ENCODE peak calls at places on chromosome 13, in six cellular contexts. One of them, this sample, is unnamed.

GRCh38 chr13:94329754-94330551 is 149.5 kb downstream of the DCT start:
- DNase-seq in hypothalamus: no peak
- DNase-seq in astrocyte of the hippocampus: peak; percentile 85
- DNase-seq in KBM-7: no peak
- DNase-seq in HS-5: peak; percentile 61
- DNase-seq in brain microvascular endothelial cell: peak; percentile 92
- DNase-seq in this sample: peak; percentile 86

GRCh38 chr13:50133277-50133953 is 118.2 kb downstream of the KCNRG start:
- DNase-seq in hypothalamus: no peak
- DNase-seq in astrocyte of the hippocampus: no peak
- DNase-seq in KBM-7: no peak
- DNase-seq in HS-5: no peak
- DNase-seq in brain microvascular endothelial cell: no peak
- DNase-seq in this sample: no peak

GRCh38 chr13:101996906-101997408 is 404.9 kb downstream of the FGF14 start:
- DNase-seq in hypothalamus: no peak
- DNase-seq in astrocyte of the hippocampus: no peak
- DNase-seq in KBM-7: no peak
- DNase-seq in HS-5: no peak
- DNase-seq in brain microvascular endothelial cell: no peak
- DNase-seq in this sample: no peak

GRCh38 chr13:110499621-110500281 is 61.8 kb downstream of the RAB20 start:
- DNase-seq in hypothalamus: no peak
- DNase-seq in astrocyte of the hippocampus: peak; percentile 84
- DNase-seq in KBM-7: no peak
- DNase-seq in HS-5: peak; percentile 26
- DNase-seq in brain microvascular endothelial cell: no peak
- DNase-seq in this sample: peak; percentile 66

GRCh38 chr13:43597599-43597945 is 189.2 kb downstream of the ENOX1 start:
- DNase-seq in hypothalamus: no peak
- DNase-seq in astrocyte of the hippocampus: no peak
- DNase-seq in KBM-7: no peak
- DNase-seq in HS-5: no peak
- DNase-seq in brain microvascular endothelial cell: no peak
- DNase-seq in this sample: no peak

GRCh38 chr13:45909724-45910123 is 58.2 kb upstream of the SIAH3 start:
- DNase-seq in hypothalamus: no peak
- DNase-seq in astrocyte of the hippocampus: peak; percentile 81
- DNase-seq in KBM-7: no peak
- DNase-seq in HS-5: no peak
- DNase-seq in brain microvascular endothelial cell: no peak
- DNase-seq in this sample: no peak

GRCh38 chr13:59409211-59409610 is 754.5 kb downstream of the DIAPH3 start:
- DNase-seq in hypothalamus: no peak
- DNase-seq in astrocyte of the hippocampus: peak; percentile 83
- DNase-seq in KBM-7: no peak
- DNase-seq in HS-5: no peak
- DNase-seq in brain microvascular endothelial cell: peak; percentile 1
- DNase-seq in this sample: no peak

GRCh38 chr13:24127116-24127631 is 33.3 kb upstream of the SPATA13 start:
- DNase-seq in hypothalamus: no peak
- DNase-seq in astrocyte of the hippocampus: no peak
- DNase-seq in KBM-7: no peak
- DNase-seq in HS-5: no peak
- DNase-seq in brain microvascular endothelial cell: no peak
- DNase-seq in this sample: no peak

GRCh38 chr13:113220877-113221276 is 11.5 kb downstream of the CUL4A start:
- DNase-seq in hypothalamus: no peak
- DNase-seq in astrocyte of the hippocampus: peak; percentile 28
- DNase-seq in KBM-7: no peak
- DNase-seq in HS-5: no peak
- DNase-seq in brain microvascular endothelial cell: no peak
- DNase-seq in this sample: no peak

GRCh38 chr13:99800951-99801350 is 170.6 kb downstream of the ZIC5 start:
- DNase-seq in hypothalamus: no peak
- DNase-seq in astrocyte of the hippocampus: no peak
- DNase-seq in KBM-7: no peak
- DNase-seq in HS-5: no peak
- DNase-seq in brain microvascular endothelial cell: no peak
- DNase-seq in this sample: no peak

GRCh38 chr13:97113231-97114001 is 108.7 kb upstream of the MBNL2 start:
- DNase-seq in hypothalamus: no peak
- DNase-seq in astrocyte of the hippocampus: peak; percentile 59
- DNase-seq in KBM-7: peak; percentile 11
- DNase-seq in HS-5: no peak
- DNase-seq in brain microvascular endothelial cell: no peak
- DNase-seq in this sample: no peak

GRCh38 chr13:51282322-51282721 is 57.2 kb upstream of the SERPINE3 start:
- DNase-seq in hypothalamus: no peak
- DNase-seq in astrocyte of the hippocampus: no peak
- DNase-seq in KBM-7: no peak
- DNase-seq in HS-5: no peak
- DNase-seq in brain microvascular endothelial cell: no peak
- DNase-seq in this sample: no peak

GRCh38 chr13:27953671-27954405 is 15.3 kb downstream of the CDX2 start:
- DNase-seq in hypothalamus: no peak
- DNase-seq in astrocyte of the hippocampus: peak; percentile 83
- DNase-seq in KBM-7: peak; percentile 91
- DNase-seq in HS-5: no peak
- DNase-seq in brain microvascular endothelial cell: peak; percentile 23
- DNase-seq in this sample: peak; percentile 86

GRCh38 chr13:46526763-46527162 is 26.2 kb upstream of the LRCH1 start:
- DNase-seq in hypothalamus: no peak
- DNase-seq in astrocyte of the hippocampus: no peak
- DNase-seq in KBM-7: no peak
- DNase-seq in HS-5: no peak
- DNase-seq in brain microvascular endothelial cell: no peak
- DNase-seq in this sample: no peak

GRCh38 chr13:30396434-30397075 is 25.7 kb upstream of the UBE2L5 start:
- DNase-seq in hypothalamus: no peak
- DNase-seq in astrocyte of the hippocampus: no peak
- DNase-seq in KBM-7: no peak
- DNase-seq in HS-5: no peak
- DNase-seq in brain microvascular endothelial cell: no peak
- DNase-seq in this sample: no peak

GRCh38 chr13:51805925-51806324 is 2.0 kb upstream of the DHRS12 start:
- DNase-seq in hypothalamus: no peak
- DNase-seq in astrocyte of the hippocampus: no peak
- DNase-seq in KBM-7: no peak
- DNase-seq in HS-5: no peak
- DNase-seq in brain microvascular endothelial cell: no peak
- DNase-seq in this sample: no peak

GRCh38 chr13:110179858-110180156 is 127.2 kb downstream of the COL4A1 start:
- DNase-seq in hypothalamus: no peak
- DNase-seq in astrocyte of the hippocampus: no peak
- DNase-seq in KBM-7: no peak
- DNase-seq in HS-5: no peak
- DNase-seq in brain microvascular endothelial cell: no peak
- DNase-seq in this sample: no peak

GRCh38 chr13:67136157-67136556 is 94.0 kb downstream of the PCDH9 start:
- DNase-seq in hypothalamus: no peak
- DNase-seq in astrocyte of the hippocampus: no peak
- DNase-seq in KBM-7: no peak
- DNase-seq in HS-5: no peak
- DNase-seq in brain microvascular endothelial cell: no peak
- DNase-seq in this sample: no peak

GRCh38 chr13:94660695-94661324 is 51.5 kb downstream of the SOX21 start:
- DNase-seq in hypothalamus: no peak
- DNase-seq in astrocyte of the hippocampus: peak; percentile 49
- DNase-seq in KBM-7: peak; percentile 14
- DNase-seq in HS-5: no peak
- DNase-seq in brain microvascular endothelial cell: peak; percentile 27
- DNase-seq in this sample: no peak

GRCh38 chr13:47112205-47112896 is 215.5 kb upstream of the HTR2A start:
- DNase-seq in hypothalamus: no peak
- DNase-seq in astrocyte of the hippocampus: no peak
- DNase-seq in KBM-7: no peak
- DNase-seq in HS-5: no peak
- DNase-seq in brain microvascular endothelial cell: no peak
- DNase-seq in this sample: peak; percentile 40

GRCh38 chr13:99548448-99548847 is 47.2 kb downstream of the TM9SF2 start:
- DNase-seq in hypothalamus: no peak
- DNase-seq in astrocyte of the hippocampus: no peak
- DNase-seq in KBM-7: peak; percentile 9
- DNase-seq in HS-5: no peak
- DNase-seq in brain microvascular endothelial cell: no peak
- DNase-seq in this sample: no peak

GRCh38 chr13:93364166-93364565 is 137.6 kb downstream of the GPC6 start:
- DNase-seq in hypothalamus: no peak
- DNase-seq in astrocyte of the hippocampus: no peak
- DNase-seq in KBM-7: no peak
- DNase-seq in HS-5: peak; percentile 3
- DNase-seq in brain microvascular endothelial cell: peak; percentile 65
- DNase-seq in this sample: peak; percentile 39

GRCh38 chr13:46369506-46370268 is 17.4 kb downstream of the RUBCNL start:
- DNase-seq in hypothalamus: no peak
- DNase-seq in astrocyte of the hippocampus: peak; percentile 68
- DNase-seq in KBM-7: peak; percentile 41
- DNase-seq in HS-5: no peak
- DNase-seq in brain microvascular endothelial cell: peak; percentile 81
- DNase-seq in this sample: peak; percentile 90

GRCh38 chr13:66558511-66558910 is 671.6 kb downstream of the PCDH9 start:
- DNase-seq in hypothalamus: no peak
- DNase-seq in astrocyte of the hippocampus: peak; percentile 58
- DNase-seq in KBM-7: peak; percentile 5
- DNase-seq in HS-5: no peak
- DNase-seq in brain microvascular endothelial cell: no peak
- DNase-seq in this sample: no peak

GRCh38 chr13:42412812-42413795 is 141.2 kb downstream of the AKAP11 start:
- DNase-seq in hypothalamus: no peak
- DNase-seq in astrocyte of the hippocampus: peak; percentile 13
- DNase-seq in KBM-7: no peak
- DNase-seq in HS-5: no peak
- DNase-seq in brain microvascular endothelial cell: no peak
- DNase-seq in this sample: no peak

GRCh38 chr13:75256922-75257321 is 225.0 kb downstream of the TBC1D4 start:
- DNase-seq in hypothalamus: no peak
- DNase-seq in astrocyte of the hippocampus: no peak
- DNase-seq in KBM-7: no peak
- DNase-seq in HS-5: no peak
- DNase-seq in brain microvascular endothelial cell: no peak
- DNase-seq in this sample: no peak

GRCh38 chr13:100039740-100040139 is 49.2 kb upstream of the PCCA start:
- DNase-seq in hypothalamus: no peak
- DNase-seq in astrocyte of the hippocampus: no peak
- DNase-seq in KBM-7: no peak
- DNase-seq in HS-5: no peak
- DNase-seq in brain microvascular endothelial cell: peak; percentile 33
- DNase-seq in this sample: peak; percentile 45

GRCh38 chr13:99311137-99311536 is 3.9 kb upstream of the GPR183 start:
- DNase-seq in hypothalamus: no peak
- DNase-seq in astrocyte of the hippocampus: no peak
- DNase-seq in KBM-7: peak; percentile 17
- DNase-seq in HS-5: no peak
- DNase-seq in brain microvascular endothelial cell: no peak
- DNase-seq in this sample: no peak

GRCh38 chr13:72384186-72384823 is 343.1 kb downstream of the MZT1 start:
- DNase-seq in hypothalamus: no peak
- DNase-seq in astrocyte of the hippocampus: no peak
- DNase-seq in KBM-7: no peak
- DNase-seq in HS-5: no peak
- DNase-seq in brain microvascular endothelial cell: no peak
- DNase-seq in this sample: no peak

GRCh38 chr13:38202730-38203129 is 146.9 kb upstream of the UFM1 start:
- DNase-seq in hypothalamus: no peak
- DNase-seq in astrocyte of the hippocampus: peak; percentile 71
- DNase-seq in KBM-7: no peak
- DNase-seq in HS-5: peak; percentile 31
- DNase-seq in brain microvascular endothelial cell: no peak
- DNase-seq in this sample: peak; percentile 2

GRCh38 chr13:65468628-65469027 is 1761.5 kb downstream of the PCDH9 start:
- DNase-seq in hypothalamus: no peak
- DNase-seq in astrocyte of the hippocampus: no peak
- DNase-seq in KBM-7: no peak
- DNase-seq in HS-5: no peak
- DNase-seq in brain microvascular endothelial cell: peak; percentile 43
- DNase-seq in this sample: no peak

GRCh38 chr13:106100261-106100919 is 435.1 kb downstream of the EFNB2 start:
- DNase-seq in hypothalamus: no peak
- DNase-seq in astrocyte of the hippocampus: peak; percentile 70
- DNase-seq in KBM-7: no peak
- DNase-seq in HS-5: no peak
- DNase-seq in brain microvascular endothelial cell: no peak
- DNase-seq in this sample: no peak

GRCh38 chr13:31639443-31640163 is 99.7 kb upstream of the RXFP2 start:
- DNase-seq in hypothalamus: no peak
- DNase-seq in astrocyte of the hippocampus: no peak
- DNase-seq in KBM-7: no peak
- DNase-seq in HS-5: no peak
- DNase-seq in brain microvascular endothelial cell: no peak
- DNase-seq in this sample: no peak

GRCh38 chr13:91369432-91369831 is 21.9 kb downstream of the MIR17HG start:
- DNase-seq in hypothalamus: no peak
- DNase-seq in astrocyte of the hippocampus: peak; percentile 76
- DNase-seq in KBM-7: no peak
- DNase-seq in HS-5: peak; percentile 14
- DNase-seq in brain microvascular endothelial cell: peak; percentile 60
- DNase-seq in this sample: peak; percentile 35

GRCh38 chr13:109369357-109370052 is 416.9 kb downstream of the IRS2 start:
- DNase-seq in hypothalamus: no peak
- DNase-seq in astrocyte of the hippocampus: peak; percentile 24
- DNase-seq in KBM-7: no peak
- DNase-seq in HS-5: no peak
- DNase-seq in brain microvascular endothelial cell: no peak
- DNase-seq in this sample: no peak

GRCh38 chr13:93818345-93818744 is 591.7 kb downstream of the GPC6 start:
- DNase-seq in hypothalamus: no peak
- DNase-seq in astrocyte of the hippocampus: no peak
- DNase-seq in KBM-7: no peak
- DNase-seq in HS-5: no peak
- DNase-seq in brain microvascular endothelial cell: no peak
- DNase-seq in this sample: no peak

GRCh38 chr13:92224052-92224821 is 825.8 kb downstream of the GPC5 start:
- DNase-seq in hypothalamus: no peak
- DNase-seq in astrocyte of the hippocampus: peak; percentile 76
- DNase-seq in KBM-7: peak; percentile 98
- DNase-seq in HS-5: peak; percentile 67
- DNase-seq in brain microvascular endothelial cell: peak; percentile 92
- DNase-seq in this sample: peak; percentile 77

GRCh38 chr13:114115191-114115671 is 17.2 kb downstream of the RASA3 start:
- DNase-seq in hypothalamus: no peak
- DNase-seq in astrocyte of the hippocampus: no peak
- DNase-seq in KBM-7: peak; percentile 75
- DNase-seq in HS-5: peak; percentile 67
- DNase-seq in brain microvascular endothelial cell: peak; percentile 89
- DNase-seq in this sample: peak; percentile 94

GRCh38 chr13:79384022-79384610 is 21.9 kb downstream of the RBM26 start:
- DNase-seq in hypothalamus: no peak
- DNase-seq in astrocyte of the hippocampus: no peak
- DNase-seq in KBM-7: no peak
- DNase-seq in HS-5: no peak
- DNase-seq in brain microvascular endothelial cell: no peak
- DNase-seq in this sample: no peak

GRCh38 chr13:102651392-102651791 is 43.5 kb downstream of the METTL21C start:
- DNase-seq in hypothalamus: no peak
- DNase-seq in astrocyte of the hippocampus: peak; percentile 10
- DNase-seq in KBM-7: no peak
- DNase-seq in HS-5: no peak
- DNase-seq in brain microvascular endothelial cell: no peak
- DNase-seq in this sample: peak; percentile 4